ENCODE peak calls at places on chromosome 2, in eight cellular contexts. One of them, this sample, is unnamed.

GRCh38 chr2:21260316-21260715 is 136.5 kb downstream of the TDRD15 start:
- DNase-seq in bronchial epithelial cell: no peak
- DNase-seq in astrocyte: no peak
- DNase-seq in stimulated activated CD8-positive, alpha-beta memory T cell treated with anti-CD3 and anti-CD28 coated beads, Interleukin-2, amount 100 ng/mL, for 1 hour: no peak
- DNase-seq in cardiac fibroblast: no peak
- DNase-seq in naive B cell: no peak
- DNase-seq in hepatic stellate cell: no peak
- DNase-seq in AG08396: no peak
- DNase-seq in this sample: no peak

GRCh38 chr2:178282075-178282474 is 87.8 kb downstream of the OSBPL6 start:
- DNase-seq in bronchial epithelial cell: peak; percentile 88
- DNase-seq in astrocyte: peak; percentile 85
- DNase-seq in stimulated activated CD8-positive, alpha-beta memory T cell treated with anti-CD3 and anti-CD28 coated beads, Interleukin-2, amount 100 ng/mL, for 1 hour: no peak
- DNase-seq in cardiac fibroblast: peak; percentile 95
- DNase-seq in naive B cell: no peak
- DNase-seq in hepatic stellate cell: no peak
- DNase-seq in AG08396: no peak
- DNase-seq in this sample: no peak

GRCh38 chr2:161141033-161141432 is 19.2 kb upstream of the TANK start:
- DNase-seq in bronchial epithelial cell: no peak
- DNase-seq in astrocyte: no peak
- DNase-seq in stimulated activated CD8-positive, alpha-beta memory T cell treated with anti-CD3 and anti-CD28 coated beads, Interleukin-2, amount 100 ng/mL, for 1 hour: no peak
- DNase-seq in cardiac fibroblast: no peak
- DNase-seq in naive B cell: no peak
- DNase-seq in hepatic stellate cell: no peak
- DNase-seq in AG08396: no peak
- DNase-seq in this sample: no peak

GRCh38 chr2:218406209-218406948 is 6.7 kb downstream of the CTDSP1 start:
- DNase-seq in bronchial epithelial cell: peak; percentile 85
- DNase-seq in astrocyte: peak; percentile 77
- DNase-seq in stimulated activated CD8-positive, alpha-beta memory T cell treated with anti-CD3 and anti-CD28 coated beads, Interleukin-2, amount 100 ng/mL, for 1 hour: peak; percentile 88
- DNase-seq in cardiac fibroblast: peak; percentile 98
- DNase-seq in naive B cell: peak; percentile 88
- DNase-seq in hepatic stellate cell: peak; percentile 93
- DNase-seq in AG08396: peak; percentile 98
- DNase-seq in this sample: peak; percentile 91

GRCh38 chr2:112636605-112637288 is 9.0 kb upstream of the SLC20A1 start:
- DNase-seq in bronchial epithelial cell: no peak
- DNase-seq in astrocyte: no peak
- DNase-seq in stimulated activated CD8-positive, alpha-beta memory T cell treated with anti-CD3 and anti-CD28 coated beads, Interleukin-2, amount 100 ng/mL, for 1 hour: no peak
- DNase-seq in cardiac fibroblast: no peak
- DNase-seq in naive B cell: no peak
- DNase-seq in hepatic stellate cell: no peak
- DNase-seq in AG08396: no peak
- DNase-seq in this sample: no peak

GRCh38 chr2:241272298-241272721 is 43.2 kb downstream of the HDLBP start:
- DNase-seq in bronchial epithelial cell: no peak
- DNase-seq in astrocyte: no peak
- DNase-seq in stimulated activated CD8-positive, alpha-beta memory T cell treated with anti-CD3 and anti-CD28 coated beads, Interleukin-2, amount 100 ng/mL, for 1 hour: no peak
- DNase-seq in cardiac fibroblast: peak; percentile 33
- DNase-seq in naive B cell: peak; percentile 29
- DNase-seq in hepatic stellate cell: peak; percentile 29
- DNase-seq in AG08396: peak; percentile 47
- DNase-seq in this sample: peak; percentile 5

GRCh38 chr2:16869711-16870110 is 204.1 kb upstream of the CYRIA start:
- DNase-seq in bronchial epithelial cell: no peak
- DNase-seq in astrocyte: no peak
- DNase-seq in stimulated activated CD8-positive, alpha-beta memory T cell treated with anti-CD3 and anti-CD28 coated beads, Interleukin-2, amount 100 ng/mL, for 1 hour: no peak
- DNase-seq in cardiac fibroblast: no peak
- DNase-seq in naive B cell: no peak
- DNase-seq in hepatic stellate cell: no peak
- DNase-seq in AG08396: no peak
- DNase-seq in this sample: no peak

GRCh38 chr2:144472911-144473310 is 47.0 kb downstream of the ZEB2 start:
- DNase-seq in bronchial epithelial cell: no peak
- DNase-seq in astrocyte: no peak
- DNase-seq in stimulated activated CD8-positive, alpha-beta memory T cell treated with anti-CD3 and anti-CD28 coated beads, Interleukin-2, amount 100 ng/mL, for 1 hour: no peak
- DNase-seq in cardiac fibroblast: no peak
- DNase-seq in naive B cell: no peak
- DNase-seq in hepatic stellate cell: no peak
- DNase-seq in AG08396: no peak
- DNase-seq in this sample: no peak

GRCh38 chr2:113180131-113180946 is 6.6 kb downstream of the PSD4 start:
- DNase-seq in bronchial epithelial cell: no peak
- DNase-seq in astrocyte: no peak
- DNase-seq in stimulated activated CD8-positive, alpha-beta memory T cell treated with anti-CD3 and anti-CD28 coated beads, Interleukin-2, amount 100 ng/mL, for 1 hour: no peak
- DNase-seq in cardiac fibroblast: no peak
- DNase-seq in naive B cell: no peak
- DNase-seq in hepatic stellate cell: no peak
- DNase-seq in AG08396: no peak
- DNase-seq in this sample: no peak

GRCh38 chr2:109470121-109470921 is 143.4 kb downstream of the SEPTIN10 start:
- DNase-seq in bronchial epithelial cell: peak; percentile 95
- DNase-seq in astrocyte: peak; percentile 64
- DNase-seq in stimulated activated CD8-positive, alpha-beta memory T cell treated with anti-CD3 and anti-CD28 coated beads, Interleukin-2, amount 100 ng/mL, for 1 hour: no peak
- DNase-seq in cardiac fibroblast: peak; percentile 84
- DNase-seq in naive B cell: no peak
- DNase-seq in hepatic stellate cell: peak; percentile 70
- DNase-seq in AG08396: peak; percentile 54
- DNase-seq in this sample: no peak

GRCh38 chr2:48345176-48345575 is 184.8 kb upstream of the STON1 start:
- DNase-seq in bronchial epithelial cell: no peak
- DNase-seq in astrocyte: no peak
- DNase-seq in stimulated activated CD8-positive, alpha-beta memory T cell treated with anti-CD3 and anti-CD28 coated beads, Interleukin-2, amount 100 ng/mL, for 1 hour: no peak
- DNase-seq in cardiac fibroblast: no peak
- DNase-seq in naive B cell: no peak
- DNase-seq in hepatic stellate cell: no peak
- DNase-seq in AG08396: no peak
- DNase-seq in this sample: no peak

GRCh38 chr2:198327526-198327925 is 523.1 kb downstream of the PLCL1 start:
- DNase-seq in bronchial epithelial cell: no peak
- DNase-seq in astrocyte: no peak
- DNase-seq in stimulated activated CD8-positive, alpha-beta memory T cell treated with anti-CD3 and anti-CD28 coated beads, Interleukin-2, amount 100 ng/mL, for 1 hour: no peak
- DNase-seq in cardiac fibroblast: no peak
- DNase-seq in naive B cell: no peak
- DNase-seq in hepatic stellate cell: no peak
- DNase-seq in AG08396: no peak
- DNase-seq in this sample: no peak

GRCh38 chr2:20563833-20564232 is 87.1 kb downstream of the HS1BP3 start:
- DNase-seq in bronchial epithelial cell: peak; percentile 87
- DNase-seq in astrocyte: peak; percentile 67
- DNase-seq in stimulated activated CD8-positive, alpha-beta memory T cell treated with anti-CD3 and anti-CD28 coated beads, Interleukin-2, amount 100 ng/mL, for 1 hour: no peak
- DNase-seq in cardiac fibroblast: no peak
- DNase-seq in naive B cell: no peak
- DNase-seq in hepatic stellate cell: peak; percentile 61
- DNase-seq in AG08396: no peak
- DNase-seq in this sample: no peak